ENCODE peak calls at places on chromosomes 3 and 15, in six cellular contexts. One of them, this sample, is unnamed.

GRCh38 chr15:31870336-31871158 is 159.8 kb upstream of the CHRNA7 start:
- DNase-seq in uterus: peak; percentile 76
- DNase-seq in pancreas: peak; percentile 97
- DNase-seq in IMR-90: peak; percentile 63
- DNase-seq in upper lobe of right lung: peak; percentile 94
- DNase-seq in left ventricle myocardium inferior: peak; percentile 88
- DNase-seq in this sample: peak; percentile 93

GRCh38 chr3:100781311-100781710 is 72.0 kb downstream of the TFG start:
- DNase-seq in uterus: no peak
- DNase-seq in pancreas: no peak
- DNase-seq in IMR-90: peak; percentile 65
- DNase-seq in upper lobe of right lung: no peak
- DNase-seq in left ventricle myocardium inferior: no peak
- DNase-seq in this sample: no peak

GRCh38 chr3:101824691-101825090 is 24.6 kb upstream of the NFKBIZ start:
- DNase-seq in uterus: no peak
- DNase-seq in pancreas: no peak
- DNase-seq in IMR-90: no peak
- DNase-seq in upper lobe of right lung: no peak
- DNase-seq in left ventricle myocardium inferior: no peak
- DNase-seq in this sample: no peak

GRCh38 chr15:88487796-88488523 is 20.5 kb downstream of the MRPS11 start:
- DNase-seq in uterus: no peak
- DNase-seq in pancreas: no peak
- DNase-seq in IMR-90: peak; percentile 9
- DNase-seq in upper lobe of right lung: no peak
- DNase-seq in left ventricle myocardium inferior: no peak
- DNase-seq in this sample: no peak

GRCh38 chr3:36944641-36945270 is at the start of gene TRANK1:
- DNase-seq in uterus: peak; percentile 69
- DNase-seq in pancreas: peak; percentile 76
- DNase-seq in IMR-90: peak; percentile 34
- DNase-seq in upper lobe of right lung: peak; percentile 89
- DNase-seq in left ventricle myocardium inferior: peak; percentile 63
- DNase-seq in this sample: peak; percentile 79

GRCh38 chr3:179495483-179495882 is 44.2 kb upstream of the GNB4 start:
- DNase-seq in uterus: no peak
- DNase-seq in pancreas: no peak
- DNase-seq in IMR-90: no peak
- DNase-seq in upper lobe of right lung: no peak
- DNase-seq in left ventricle myocardium inferior: no peak
- DNase-seq in this sample: no peak

GRCh38 chr3:149385617-149386298 is 8.3 kb upstream of the TM4SF1 start:
- DNase-seq in uterus: no peak
- DNase-seq in pancreas: no peak
- DNase-seq in IMR-90: no peak
- DNase-seq in upper lobe of right lung: no peak
- DNase-seq in left ventricle myocardium inferior: no peak
- DNase-seq in this sample: no peak

GRCh38 chr3:42705962-42706585 is 3.5 kb upstream of the HHATL start:
- DNase-seq in uterus: no peak
- DNase-seq in pancreas: no peak
- DNase-seq in IMR-90: no peak
- DNase-seq in upper lobe of right lung: peak; percentile 45
- DNase-seq in left ventricle myocardium inferior: peak; percentile 58
- DNase-seq in this sample: no peak

GRCh38 chr3:147394168-147394941 is 12.0 kb downstream of the ZIC4 start:
- DNase-seq in uterus: no peak
- DNase-seq in pancreas: no peak
- DNase-seq in IMR-90: no peak
- DNase-seq in upper lobe of right lung: no peak
- DNase-seq in left ventricle myocardium inferior: no peak
- DNase-seq in this sample: peak; percentile 67

DNA sequence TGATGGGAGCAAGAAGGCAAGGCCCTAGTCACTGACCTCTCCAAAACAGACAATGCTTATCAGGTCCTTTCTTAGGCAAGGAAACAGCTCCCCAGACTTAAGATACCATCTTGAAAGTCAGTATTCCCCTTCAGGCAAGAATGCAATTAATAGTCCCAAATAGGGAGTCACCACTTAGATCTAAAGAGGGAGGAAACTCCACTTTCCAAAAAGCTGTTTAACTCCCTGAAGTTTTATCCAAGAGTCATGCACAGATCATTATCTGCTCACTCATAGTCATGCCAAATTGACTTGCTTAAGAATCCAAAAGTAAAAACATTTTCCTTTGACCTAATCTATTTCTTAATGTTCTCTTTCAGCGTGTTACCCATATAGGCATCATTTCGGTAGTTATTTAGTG is 2.2 kb downstream of the LDHAL6B start:
- DNase-seq in uterus: no peak
- DNase-seq in pancreas: no peak
- DNase-seq in IMR-90: no peak
- DNase-seq in upper lobe of right lung: no peak
- DNase-seq in left ventricle myocardium inferior: no peak
- DNase-seq in this sample: no peak
- H3K4me1 ChIP-seq in uterus: no peaks in the 10 kb centered on the region
- H3K4me1 ChIP-seq in pancreas: no peaks in the 10 kb centered on the region
- H3K4me1 ChIP-seq in IMR-90: no peaks in the 10 kb centered on the region
- H3K4me1 ChIP-seq in upper lobe of right lung: no peaks in the 10 kb centered on the region
- H3K4me1 ChIP-seq in left ventricle myocardium inferior: no peaks in the 10 kb centered on the region
- H3K4me1 ChIP-seq in this sample: no peaks in the 10 kb centered on the region

GRCh38 chr15:51450001-51450400 is 108.5 kb downstream of the GLDN start:
- DNase-seq in uterus: no peak
- DNase-seq in pancreas: no peak
- DNase-seq in IMR-90: no peak
- DNase-seq in upper lobe of right lung: no peak
- DNase-seq in left ventricle myocardium inferior: no peak
- DNase-seq in this sample: no peak
- H3K27ac ChIP-seq in uterus: no peak overlapping the region
- H3K27ac ChIP-seq in pancreas: no peak overlapping the region
- H3K27ac ChIP-seq in IMR-90: no peak overlapping the region
- H3K27ac ChIP-seq in upper lobe of right lung: no peak overlapping the region
- H3K27ac ChIP-seq in left ventricle myocardium inferior: no peak overlapping the region
- H3K27ac ChIP-seq in this sample: no peak overlapping the region

GRCh38 chr15:40293905-40294895 is 11.3 kb upstream of the ANKRD63 start:
- DNase-seq in uterus: no peak
- DNase-seq in pancreas: no peak
- DNase-seq in IMR-90: no peak
- DNase-seq in upper lobe of right lung: no peak
- DNase-seq in left ventricle myocardium inferior: no peak
- DNase-seq in this sample: no peak
- H3K27me3 ChIP-seq in uterus: no peaks in the 10 kb centered on the region
- H3K27me3 ChIP-seq in pancreas: no peaks in the 10 kb centered on the region
- H3K27me3 ChIP-seq in IMR-90: peaks cover 89% of the 10 kb centered on the region
- H3K27me3 ChIP-seq in upper lobe of right lung: no peaks in the 10 kb centered on the region
- H3K27me3 ChIP-seq in left ventricle myocardium inferior: peaks cover 16% of the 10 kb centered on the region
- H3K27me3 ChIP-seq in this sample: peaks cover 85% of the 10 kb centered on the region

DNA sequence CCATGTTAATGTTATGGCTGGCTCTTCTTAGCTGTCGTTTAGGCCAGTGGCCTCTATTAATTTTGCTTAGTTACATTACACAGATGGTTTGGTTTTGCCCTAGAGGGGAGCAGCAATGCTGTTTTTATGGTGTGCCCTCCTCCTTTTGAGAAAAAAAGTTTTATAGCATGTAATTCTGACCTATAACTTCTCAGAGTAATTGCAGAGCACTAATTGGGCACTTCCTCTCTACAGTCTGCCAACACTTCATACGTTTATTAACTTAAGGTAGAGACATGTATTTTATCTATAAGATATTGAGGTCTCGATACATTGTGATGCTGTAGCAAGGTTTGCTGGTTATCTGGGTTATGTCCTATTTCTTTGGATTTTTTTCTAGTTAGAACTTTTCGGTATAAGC is 12.2 kb downstream of the SLC25A26 start:
- DNase-seq in uterus: no peak
- DNase-seq in pancreas: no peak
- DNase-seq in IMR-90: no peak
- DNase-seq in upper lobe of right lung: no peak
- DNase-seq in left ventricle myocardium inferior: no peak
- DNase-seq in this sample: no peak
- H3K4me1 ChIP-seq in uterus: no peaks in the 10 kb centered on the region
- H3K4me1 ChIP-seq in pancreas: no peaks in the 10 kb centered on the region
- H3K4me1 ChIP-seq in IMR-90: no peaks in the 10 kb centered on the region
- H3K4me1 ChIP-seq in upper lobe of right lung: no peaks in the 10 kb centered on the region
- H3K4me1 ChIP-seq in left ventricle myocardium inferior: peaks cover 3% of the 10 kb centered on the region
- H3K4me1 ChIP-seq in this sample: no peaks in the 10 kb centered on the region

GRCh38 chr3:11156026-11156410 is 1.7 kb downstream of the HRH1 start:
- DNase-seq in uterus: no peak
- DNase-seq in pancreas: no peak
- DNase-seq in IMR-90: no peak
- DNase-seq in upper lobe of right lung: no peak
- DNase-seq in left ventricle myocardium inferior: no peak
- DNase-seq in this sample: no peak
- H3K27ac ChIP-seq in uterus: no peak overlapping the region
- H3K27ac ChIP-seq in pancreas: no peak overlapping the region
- H3K27ac ChIP-seq in IMR-90: no peak overlapping the region
- H3K27ac ChIP-seq in upper lobe of right lung: no peak overlapping the region
- H3K27ac ChIP-seq in left ventricle myocardium inferior: no peak overlapping the region
- H3K27ac ChIP-seq in this sample: no peak overlapping the region

GRCh38 chr3:51295625-51296024 is 89.5 kb upstream of the MANF start:
- DNase-seq in uterus: no peak
- DNase-seq in pancreas: no peak
- DNase-seq in IMR-90: no peak
- DNase-seq in upper lobe of right lung: no peak
- DNase-seq in left ventricle myocardium inferior: no peak
- DNase-seq in this sample: no peak
- H3K27me3 ChIP-seq in uterus: no peaks in the 10 kb centered on the region
- H3K27me3 ChIP-seq in pancreas: no peaks in the 10 kb centered on the region
- H3K27me3 ChIP-seq in IMR-90: no peaks in the 10 kb centered on the region
- H3K27me3 ChIP-seq in upper lobe of right lung: no peaks in the 10 kb centered on the region
- H3K27me3 ChIP-seq in left ventricle myocardium inferior: no peaks in the 10 kb centered on the region
- H3K27me3 ChIP-seq in this sample: no peaks in the 10 kb centered on the region

GRCh38 chr3:152202976-152203626 is 65.6 kb upstream of the MBNL1 start:
- DNase-seq in uterus: no peak
- DNase-seq in pancreas: no peak
- DNase-seq in IMR-90: no peak
- DNase-seq in upper lobe of right lung: no peak
- DNase-seq in left ventricle myocardium inferior: no peak
- DNase-seq in this sample: no peak
- H3K4me1 ChIP-seq in uterus: peaks cover 10% of the 10 kb centered on the region
- H3K4me1 ChIP-seq in pancreas: peaks cover 19% of the 10 kb centered on the region
- H3K4me1 ChIP-seq in IMR-90: peaks cover 2% of the 10 kb centered on the region
- H3K4me1 ChIP-seq in upper lobe of right lung: peaks cover 39% of the 10 kb centered on the region
- H3K4me1 ChIP-seq in left ventricle myocardium inferior: peaks cover 48% of the 10 kb centered on the region
- H3K4me1 ChIP-seq in this sample: peaks cover 12% of the 10 kb centered on the region

DNA sequence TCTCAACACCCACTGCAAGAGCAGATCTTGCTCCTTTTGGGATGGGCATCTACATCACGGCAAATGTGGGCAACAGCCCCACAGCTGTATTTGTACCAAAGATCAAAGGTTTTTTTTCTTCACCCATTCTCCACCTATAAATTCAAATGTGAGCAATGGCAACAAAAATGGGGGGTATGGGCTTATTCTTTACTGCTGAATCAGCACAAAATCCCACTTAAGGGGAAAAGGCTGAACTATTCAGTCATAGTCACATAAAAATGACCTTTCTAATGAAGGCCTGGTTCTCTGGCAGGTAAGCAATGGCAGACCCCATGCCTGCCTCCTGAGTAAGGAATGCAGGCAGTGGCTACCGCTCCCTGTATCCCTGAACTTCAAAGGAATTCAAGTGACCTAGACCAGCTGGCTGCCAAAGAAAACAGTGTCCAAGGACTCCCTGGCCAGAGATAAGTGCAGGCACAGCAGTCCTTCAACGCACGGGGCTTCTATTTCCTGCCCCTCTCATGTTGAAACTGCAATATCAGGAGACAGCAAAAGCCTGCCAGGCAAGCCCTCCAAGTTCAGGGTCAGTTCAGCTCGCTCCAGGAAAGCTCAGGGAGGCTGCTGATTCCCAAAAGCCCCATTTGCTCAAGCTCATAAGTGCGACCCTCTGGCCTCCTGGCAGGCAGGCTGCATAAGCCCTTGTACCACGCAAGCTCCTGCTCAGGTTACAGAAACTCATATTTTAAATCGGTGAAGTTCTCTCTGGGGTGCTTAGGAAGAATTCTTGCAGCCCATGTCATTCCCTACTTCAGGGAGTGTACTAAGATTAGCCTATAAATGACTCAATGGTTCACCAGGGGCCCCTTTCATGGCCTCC is 134.1 kb downstream of the PDZRN3 start:
- DNase-seq in uterus: no peak
- DNase-seq in pancreas: no peak
- DNase-seq in IMR-90: peak; percentile 70
- DNase-seq in upper lobe of right lung: no peak
- DNase-seq in left ventricle myocardium inferior: peak; percentile 47
- DNase-seq in this sample: peak; percentile 81
- H3K27ac ChIP-seq in uterus: no peak overlapping the region
- H3K27ac ChIP-seq in pancreas: peak overlapping the region; percentile 53
- H3K27ac ChIP-seq in IMR-90: no peak overlapping the region
- H3K27ac ChIP-seq in upper lobe of right lung: peak overlapping the region; percentile 36
- H3K27ac ChIP-seq in left ventricle myocardium inferior: peak overlapping the region; percentile 81
- H3K27ac ChIP-seq in this sample: no peak overlapping the region

DNA sequence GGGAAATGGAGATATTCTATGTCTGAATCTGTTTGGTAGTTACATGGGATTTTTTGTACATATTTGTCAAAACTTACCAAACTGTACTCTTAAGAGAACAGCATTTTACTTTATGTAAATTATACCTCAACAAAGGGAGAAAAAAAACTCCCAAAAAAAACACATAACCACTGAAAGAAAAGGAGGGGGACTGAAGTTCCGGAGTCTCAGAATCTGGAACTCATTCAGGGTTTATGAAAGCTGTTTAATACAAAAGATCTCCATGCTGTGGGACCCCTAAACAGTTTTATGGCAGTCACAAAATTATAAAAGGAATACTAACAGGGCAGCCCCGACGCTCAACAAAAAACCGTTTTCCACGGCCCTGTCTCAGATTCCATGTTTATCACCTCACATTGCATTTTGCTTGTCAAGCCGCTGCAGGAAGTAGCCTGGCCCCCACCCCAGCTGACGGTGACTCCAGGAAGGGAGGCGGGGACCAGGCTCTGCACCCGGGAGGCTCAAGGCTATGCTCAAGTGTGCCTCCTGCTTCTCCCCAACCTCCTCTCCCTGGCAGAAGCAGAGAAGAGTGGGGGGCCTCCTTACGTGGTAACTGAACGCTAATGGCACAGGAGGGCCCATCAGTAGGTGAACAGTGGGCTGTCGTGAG is 29.3 kb downstream of the RFT1 start:
- DNase-seq in uterus: no peak
- DNase-seq in pancreas: no peak
- DNase-seq in IMR-90: no peak
- DNase-seq in upper lobe of right lung: no peak
- DNase-seq in left ventricle myocardium inferior: no peak
- DNase-seq in this sample: no peak
- H3K27me3 ChIP-seq in uterus: no peaks in the 10 kb centered on the region
- H3K27me3 ChIP-seq in pancreas: no peaks in the 10 kb centered on the region
- H3K27me3 ChIP-seq in IMR-90: no peaks in the 10 kb centered on the region
- H3K27me3 ChIP-seq in upper lobe of right lung: no peaks in the 10 kb centered on the region
- H3K27me3 ChIP-seq in left ventricle myocardium inferior: no peaks in the 10 kb centered on the region
- H3K27me3 ChIP-seq in this sample: no peaks in the 10 kb centered on the region

GRCh38 chr3:15303728-15304127 is 28.7 kb downstream of the SH3BP5 start:
- DNase-seq in uterus: no peak
- DNase-seq in pancreas: no peak
- DNase-seq in IMR-90: no peak
- DNase-seq in upper lobe of right lung: no peak
- DNase-seq in left ventricle myocardium inferior: no peak
- DNase-seq in this sample: no peak
- H3K4me1 ChIP-seq in uterus: no peaks in the 10 kb centered on the region
- H3K4me1 ChIP-seq in pancreas: peaks cover 7% of the 10 kb centered on the region
- H3K4me1 ChIP-seq in IMR-90: peaks cover 2% of the 10 kb centered on the region
- H3K4me1 ChIP-seq in upper lobe of right lung: peaks cover 37% of the 10 kb centered on the region
- H3K4me1 ChIP-seq in left ventricle myocardium inferior: peaks cover 54% of the 10 kb centered on the region
- H3K4me1 ChIP-seq in this sample: peaks cover 13% of the 10 kb centered on the region